ENCODE peak calls at places on chromosomes 4 and X, in eight cellular contexts. B is H9, W is K562, K is GM12864, V is MCF 10A, M is uterus, X is RWPE1, P is neural crest cell. I is an unnamed sample.

GRCh38 chr4:47531241-47531953 is 46.3 kb downstream of the ATP10D start:
- DNase-seq in B (no peak), W (no peak), K (peak), V (peak), M (no peak), X (peak), P (no peak), I (peak)

GRCh38 chrX:104668550-104668949 is 102.6 kb downstream of the IL1RAPL2 start:
- DNase-seq in B (no peak), W (peak), K (no peak), V (peak), M (no peak), X (no peak), P (no peak), I (no peak)

GRCh38 chrX:13778916-13779315 is 38.0 kb downstream of the GPM6B start:
- DNase-seq in B (no peak), W (no peak), K (no peak), V (peak), M (no peak), X (peak), P (no peak), I (no peak)

GRCh38 chrX:115191490-115192243 is 2.5 kb downstream of the RBMXL3 start:
- DNase-seq in B (no peak), W (no peak), K (no peak), V (no peak), M (no peak), X (no peak), P (no peak), I (no peak)

GRCh38 chr4:98688416-98689290 is 30.2 kb upstream of the TSPAN5 start:
- DNase-seq in B (no peak), W (peak), K (no peak), V (peak), M (no peak), X (peak), P (no peak), I (no peak)

GRCh38 chr4:94127707-94128328 is 79.8 kb upstream of the SMARCAD1 start:
- DNase-seq in B (no peak), W (peak), K (no peak), V (peak), M (no peak), X (peak), P (no peak), I (peak)

GRCh38 chr4:87872043-87872442 is 39.3 kb downstream of the MEPE start:
- DNase-seq in B (no peak), W (no peak), K (no peak), V (no peak), M (no peak), X (no peak), P (no peak), I (no peak)

GRCh38 chr4:2714071-2714770 is 41.9 kb downstream of the TNIP2 start:
- DNase-seq in B (no peak), W (no peak), K (no peak), V (no peak), M (no peak), X (no peak), P (no peak), I (no peak)

GRCh38 chr4:6869944-6870343 is 39.7 kb upstream of the TBC1D14 start:
- DNase-seq in B (no peak), W (no peak), K (no peak), V (no peak), M (no peak), X (no peak), P (no peak), I (no peak)

GRCh38 chrX:7346021-7346420 is 198.1 kb upstream of the PUDP start:
- DNase-seq in B (no peak), W (no peak), K (no peak), V (no peak), M (no peak), X (no peak), P (no peak), I (no peak)

GRCh38 chr4:107691378-107691777 is 28.7 kb downstream of the PAPSS1 start:
- DNase-seq in B (no peak), W (no peak), K (no peak), V (no peak), M (no peak), X (no peak), P (no peak), I (no peak)

GRCh38 chr4:105277702-105278101 is 131.0 kb downstream of the TET2 start:
- DNase-seq in B (no peak), W (no peak), K (no peak), V (no peak), M (no peak), X (no peak), P (no peak), I (no peak)

GRCh38 chrX:47798861-47799260 is 37.8 kb upstream of the ZNF81 start:
- DNase-seq in B (no peak), W (no peak), K (no peak), V (no peak), M (no peak), X (no peak), P (no peak), I (no peak)

GRCh38 chrX:118355225-118355920 is 9.5 kb downstream of the WDR44 start:
- DNase-seq in B (no peak), W (peak), K (no peak), V (no peak), M (no peak), X (no peak), P (no peak), I (no peak)

GRCh38 chr4:38306482-38307071 is 346.4 kb downstream of the PTTG2 start:
- DNase-seq in B (no peak), W (no peak), K (peak), V (no peak), M (no peak), X (no peak), P (no peak), I (peak)

GRCh38 chr4:109424093-109424818 is 9.4 kb upstream of the SEC24B start:
- DNase-seq in B (no peak), W (peak), K (no peak), V (no peak), M (no peak), X (no peak), P (no peak), I (no peak)

GRCh38 chr4:86496094-86497060 is 97.7 kb upstream of the PTPN13 start:
- DNase-seq in B (no peak), W (peak), K (no peak), V (peak), M (peak), X (peak), P (peak), I (peak)

GRCh38 chrX:19799319-19800182 is 87.8 kb downstream of the SH3KBP1 start:
- DNase-seq in B (no peak), W (no peak), K (no peak), V (no peak), M (no peak), X (no peak), P (no peak), I (no peak)

GRCh38 chrX:3699841-3700381 is 13.5 kb downstream of the PRKX start:
- DNase-seq in B (no peak), W (no peak), K (no peak), V (no peak), M (no peak), X (no peak), P (no peak), I (no peak)

GRCh38 chrX:63657821-63658220 is 127.2 kb downstream of the ARHGEF9 start:
- DNase-seq in B (no peak), W (no peak), K (no peak), V (peak), M (peak), X (peak), P (no peak), I (no peak)

GRCh38 chr4:54224960-54225670 is 4.0 kb upstream of the PDGFRA start:
- DNase-seq in B (no peak), W (no peak), K (no peak), V (no peak), M (peak), X (no peak), P (no peak), I (no peak)

DNA sequence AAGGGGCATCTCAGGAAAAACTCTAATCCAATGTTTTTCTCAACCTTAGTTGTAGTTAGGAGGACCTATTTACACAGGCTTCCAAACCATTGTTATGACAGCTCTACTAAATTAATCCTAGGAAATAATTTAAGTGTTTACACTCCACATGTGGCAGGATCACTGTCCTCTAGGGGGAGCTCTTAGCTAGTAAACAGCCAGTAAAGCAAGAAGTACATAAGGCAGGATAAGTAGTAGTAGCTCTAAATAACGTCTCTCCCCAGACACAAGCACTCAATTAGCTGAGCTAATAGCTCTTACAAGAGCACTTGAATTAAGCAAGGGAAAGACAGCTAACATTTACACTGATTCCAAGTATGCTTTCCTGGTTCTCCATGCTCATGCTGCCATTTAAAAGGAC is 37.3 kb downstream of the NUDT11 start:
- DNase-seq in B (no peak), W (peak), K (peak), V (peak), M (no peak), X (no peak), P (no peak), I (no peak)
- TF ChIP-seq CTCF in B (peak), W (peak), K (peak), V (peak), M (no peak), X (peak), P (peak), I (no peak)

GRCh38 chrX:132461886-132462285 is 27.0 kb downstream of the MBNL3 start:
- DNase-seq in B (no peak), W (no peak), K (no peak), V (no peak), M (no peak), X (no peak), P (no peak), I (no peak)

GRCh38 chrX:132467029-132467428 is 21.8 kb downstream of the MBNL3 start:
- DNase-seq in B (no peak), W (no peak), K (no peak), V (no peak), M (no peak), X (no peak), P (no peak), I (no peak)

GRCh38 chrX:132468454-132468853 is 20.4 kb downstream of the MBNL3 start:
- DNase-seq in B (no peak), W (no peak), K (no peak), V (no peak), M (no peak), X (no peak), P (no peak), I (no peak)

GRCh38 chrX:132463411-132463810 is 25.4 kb downstream of the MBNL3 start:
- DNase-seq in B (no peak), W (peak), K (no peak), V (peak), M (no peak), X (no peak), P (no peak), I (no peak)
- TF ChIP-seq CTCF in B (peak), W (peak), K (peak), V (peak), M (no peak), X (peak), P (peak), I (no peak)

GRCh38 chr4:142550955-142551354 is 295.1 kb downstream of the INPP4B start:
- DNase-seq in B (no peak), W (no peak), K (no peak), V (no peak), M (no peak), X (no peak), P (no peak), I (no peak)

GRCh38 chr4:142549248-142549647 is 296.9 kb downstream of the INPP4B start:
- DNase-seq in B (no peak), W (no peak), K (no peak), V (no peak), M (no peak), X (peak), P (no peak), I (no peak)

GRCh38 chr4:142548491-142548890 is 297.6 kb downstream of the INPP4B start:
- DNase-seq in B (no peak), W (no peak), K (no peak), V (no peak), M (no peak), X (peak), P (no peak), I (no peak)

GRCh38 chr4:142551513-142552280 is 294.4 kb downstream of the INPP4B start:
- DNase-seq in B (no peak), W (no peak), K (no peak), V (no peak), M (no peak), X (no peak), P (no peak), I (no peak)

GRCh38 chr4:142549726-142550463 is 296.2 kb downstream of the INPP4B start:
- DNase-seq in B (no peak), W (no peak), K (no peak), V (peak), M (no peak), X (peak), P (no peak), I (no peak)
- TF ChIP-seq CTCF in B (no peak), W (no peak), K (no peak), V (no peak), M (no peak), X (no peak), P (no peak), I (no peak)

GRCh38 chrX:111328858-111329257 is 58.6 kb upstream of the CAPN6 start:
- DNase-seq in B (no peak), W (no peak), K (no peak), V (no peak), M (no peak), X (no peak), P (no peak), I (no peak)
- TF ChIP-seq CTCF in B (no peak), W (no peak), K (no peak), V (no peak), M (no peak), X (no peak), P (no peak), I (no peak)

DNA sequence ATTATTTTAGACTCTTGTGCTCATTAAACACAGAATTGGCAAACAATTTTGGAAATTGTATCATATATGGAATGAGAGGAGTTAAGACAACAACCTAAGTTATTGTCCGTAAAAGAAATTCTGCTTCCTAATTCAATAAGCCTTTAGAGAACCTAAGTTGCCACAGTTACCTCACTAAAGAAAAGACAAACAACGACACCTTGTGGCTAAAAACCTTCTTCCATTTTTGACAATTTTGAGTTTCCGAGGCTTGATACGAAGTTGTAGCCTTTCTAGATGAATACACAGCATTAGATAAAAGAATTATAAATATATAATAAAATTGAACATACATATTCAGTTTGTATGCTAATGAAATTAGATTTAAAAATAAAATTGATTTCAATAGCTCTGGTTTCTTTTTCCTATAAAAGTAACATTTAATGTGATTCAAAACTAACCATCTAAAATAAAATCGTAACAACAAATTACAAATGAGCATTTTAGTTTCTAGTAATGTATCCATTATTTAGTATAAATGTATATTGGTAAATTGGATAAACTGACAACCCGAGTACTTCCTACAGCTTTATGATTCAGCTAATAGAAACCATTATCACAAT is 275.1 kb downstream of the GPM6A start:
- DNase-seq in B (no peak), W (peak), K (no peak), V (peak), M (no peak), X (peak), P (peak), I (peak)
- TF ChIP-seq CTCF in B (peak), W (no peak), K (peak), V (peak), M (peak), X (peak), P (peak), I (peak)

GRCh38 chrX:25175743-25176142 is 160.0 kb upstream of the ARX start:
- DNase-seq in B (no peak), W (no peak), K (no peak), V (no peak), M (no peak), X (no peak), P (no peak), I (peak)
- TF ChIP-seq CTCF in B (no peak), W (no peak), K (no peak), V (no peak), M (no peak), X (no peak), P (no peak), I (no peak)

GRCh38 chrX:147832707-147833348 is 78.9 kb upstream of the FMR1 start:
- DNase-seq in B (no peak), W (no peak), K (no peak), V (no peak), M (no peak), X (no peak), P (no peak), I (no peak)

GRCh38 chrX:147838465-147839131 is 73.1 kb upstream of the FMR1 start:
- DNase-seq in B (no peak), W (no peak), K (no peak), V (peak), M (no peak), X (peak), P (no peak), I (no peak)
- TF ChIP-seq CTCF in B (peak), W (peak), K (peak), V (peak), M (no peak), X (no peak), P (peak), I (no peak)

GRCh38 chrX:135625995-135626394 is 87.4 kb upstream of the CT45A1 start:
- DNase-seq in B (no peak), W (peak), K (no peak), V (peak), M (no peak), X (peak), P (no peak), I (no peak)
- TF ChIP-seq CTCF in B (peak), W (no peak), K (peak), V (peak), M (no peak), X (no peak), P (peak), I (no peak)